ENCODE peak calls at places on chromosome 9, in six cellular contexts. One of them, this sample, is unnamed.
A peak's percentile ranks its signal among the peaks of the same experiment; 100 is the strongest.

GRCh38 chr9:96040591-96041461 is 165.3 kb downstream of the ERCC6L2 start:
- DNase-seq in hepatocyte: peak; percentile 69
- DNase-seq in mesenchymal stem cell: peak; percentile 41
- DNase-seq in astrocyte: no peak
- DNase-seq in neural progenitor cell: no peak
- DNase-seq in PC-3: peak; percentile 68
- DNase-seq in this sample: peak; percentile 68

GRCh38 chr9:76866689-76867088 is 39.2 kb downstream of the PRUNE2 start:
- DNase-seq in hepatocyte: peak; percentile 38
- DNase-seq in mesenchymal stem cell: peak; percentile 75
- DNase-seq in astrocyte: peak; percentile 94
- DNase-seq in neural progenitor cell: no peak
- DNase-seq in PC-3: peak; percentile 91
- DNase-seq in this sample: peak; percentile 96

GRCh38 chr9:136531904-136532798 is 13.7 kb downstream of the NOTCH1 start:
- DNase-seq in hepatocyte: no peak
- DNase-seq in mesenchymal stem cell: no peak
- DNase-seq in astrocyte: no peak
- DNase-seq in neural progenitor cell: no peak
- DNase-seq in PC-3: no peak
- DNase-seq in this sample: no peak

GRCh38 chr9:85212887-85213286 is 528.9 kb downstream of the AGTPBP1 start:
- DNase-seq in hepatocyte: no peak
- DNase-seq in mesenchymal stem cell: peak; percentile 81
- DNase-seq in astrocyte: peak; percentile 98
- DNase-seq in neural progenitor cell: no peak
- DNase-seq in PC-3: no peak
- DNase-seq in this sample: peak; percentile 98

GRCh38 chr9:14170973-14171596 is 142.9 kb downstream of the NFIB start:
- DNase-seq in hepatocyte: no peak
- DNase-seq in mesenchymal stem cell: peak; percentile 39
- DNase-seq in astrocyte: peak; percentile 69
- DNase-seq in neural progenitor cell: no peak
- DNase-seq in PC-3: peak; percentile 70
- DNase-seq in this sample: peak; percentile 70

GRCh38 chr9:7935666-7936065 is 136.1 kb upstream of the DMAC1 start:
- DNase-seq in hepatocyte: peak; percentile 8
- DNase-seq in mesenchymal stem cell: no peak
- DNase-seq in astrocyte: peak; percentile 32
- DNase-seq in neural progenitor cell: no peak
- DNase-seq in PC-3: no peak
- DNase-seq in this sample: peak; percentile 41

GRCh38 chr9:8384126-8384525 is 584.5 kb upstream of the DMAC1 start:
- DNase-seq in hepatocyte: no peak
- DNase-seq in mesenchymal stem cell: no peak
- DNase-seq in astrocyte: no peak
- DNase-seq in neural progenitor cell: no peak
- DNase-seq in PC-3: no peak
- DNase-seq in this sample: no peak

GRCh38 chr9:113624721-113625120 is 161.2 kb downstream of the RGS3 start:
- DNase-seq in hepatocyte: no peak
- DNase-seq in mesenchymal stem cell: peak; percentile 62
- DNase-seq in astrocyte: peak; percentile 62
- DNase-seq in neural progenitor cell: no peak
- DNase-seq in PC-3: peak; percentile 35
- DNase-seq in this sample: no peak

GRCh38 chr9:133768371-133768858 is 30.3 kb upstream of the SARDH start:
- DNase-seq in hepatocyte: no peak
- DNase-seq in mesenchymal stem cell: no peak
- DNase-seq in astrocyte: no peak
- DNase-seq in neural progenitor cell: no peak
- DNase-seq in PC-3: no peak
- DNase-seq in this sample: no peak

GRCh38 chr9:117414906-117415583 is at the start of gene ASTN2:
- DNase-seq in hepatocyte: no peak
- DNase-seq in mesenchymal stem cell: peak; percentile 4
- DNase-seq in astrocyte: no peak
- DNase-seq in neural progenitor cell: peak; percentile 68
- DNase-seq in PC-3: no peak
- DNase-seq in this sample: peak; percentile 4

GRCh38 chr9:94825620-94825958 is 99.1 kb downstream of the AOPEP start:
- DNase-seq in hepatocyte: no peak
- DNase-seq in mesenchymal stem cell: no peak
- DNase-seq in astrocyte: no peak
- DNase-seq in neural progenitor cell: no peak
- DNase-seq in PC-3: no peak
- DNase-seq in this sample: no peak

GRCh38 chr9:19940808-19941207 is 152.0 kb upstream of the SLC24A2 start:
- DNase-seq in hepatocyte: no peak
- DNase-seq in mesenchymal stem cell: peak; percentile 24
- DNase-seq in astrocyte: no peak
- DNase-seq in neural progenitor cell: no peak
- DNase-seq in PC-3: no peak
- DNase-seq in this sample: no peak

GRCh38 chr9:19948021-19948420 is 159.2 kb upstream of the SLC24A2 start:
- DNase-seq in hepatocyte: no peak
- DNase-seq in mesenchymal stem cell: no peak
- DNase-seq in astrocyte: no peak
- DNase-seq in neural progenitor cell: no peak
- DNase-seq in PC-3: no peak
- DNase-seq in this sample: no peak

GRCh38 chr9:19946446-19947109 is 157.7 kb upstream of the SLC24A2 start:
- DNase-seq in hepatocyte: peak; percentile 60
- DNase-seq in mesenchymal stem cell: peak; percentile 23
- DNase-seq in astrocyte: peak; percentile 18
- DNase-seq in neural progenitor cell: peak; percentile 56
- DNase-seq in PC-3: peak; percentile 39
- DNase-seq in this sample: peak; percentile 58
- H2AFZ ChIP-seq in hepatocyte: no peak overlapping the region
- H2AFZ ChIP-seq in mesenchymal stem cell: no peak overlapping the region
- H2AFZ ChIP-seq in astrocyte: no peak overlapping the region
- H2AFZ ChIP-seq in neural progenitor cell: no peak overlapping the region
- H2AFZ ChIP-seq in PC-3: no peak overlapping the region
- H2AFZ ChIP-seq in this sample: no peak overlapping the region

DNA sequence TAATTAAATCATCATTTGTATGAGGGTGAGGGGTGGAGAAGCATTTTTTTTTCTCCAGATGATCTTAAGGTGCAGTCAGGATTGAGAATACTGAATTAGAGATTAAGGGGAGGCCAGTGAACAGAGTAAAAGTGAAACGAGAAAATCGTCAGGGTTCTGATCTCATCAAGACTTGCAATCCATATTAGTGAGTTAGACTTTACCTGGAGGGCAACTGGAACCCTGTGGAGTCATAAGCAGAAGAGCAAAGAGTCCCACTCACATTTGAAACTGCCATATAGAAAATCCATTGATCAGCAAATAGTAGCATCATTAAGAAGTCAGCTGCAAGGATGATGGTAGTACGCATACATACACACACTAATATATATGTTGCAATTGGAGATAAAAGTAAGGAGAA is 466.2 kb upstream of the PAPPA start:
- DNase-seq in hepatocyte: no peak
- DNase-seq in mesenchymal stem cell: no peak
- DNase-seq in astrocyte: no peak
- DNase-seq in neural progenitor cell: no peak
- DNase-seq in PC-3: no peak
- DNase-seq in this sample: no peak
- H2AFZ ChIP-seq in hepatocyte: no peak overlapping the region
- H2AFZ ChIP-seq in mesenchymal stem cell: no peak overlapping the region
- H2AFZ ChIP-seq in astrocyte: no peak overlapping the region
- H2AFZ ChIP-seq in neural progenitor cell: no peak overlapping the region
- H2AFZ ChIP-seq in PC-3: no peak overlapping the region
- H2AFZ ChIP-seq in this sample: no peak overlapping the region

GRCh38 chr9:129696803-129697110 is 31.3 kb downstream of the PRRX2 start:
- DNase-seq in hepatocyte: no peak
- DNase-seq in mesenchymal stem cell: no peak
- DNase-seq in astrocyte: no peak
- DNase-seq in neural progenitor cell: no peak
- DNase-seq in PC-3: no peak
- DNase-seq in this sample: no peak

GRCh38 chr9:129697956-129698757 is 32.7 kb downstream of the PRRX2 start:
- DNase-seq in hepatocyte: no peak
- DNase-seq in mesenchymal stem cell: no peak
- DNase-seq in astrocyte: peak; percentile 12
- DNase-seq in neural progenitor cell: peak; percentile 25
- DNase-seq in PC-3: no peak
- DNase-seq in this sample: peak; percentile 29

GRCh38 chr9:129694265-129694664 is 28.8 kb downstream of the PRRX2 start:
- DNase-seq in hepatocyte: no peak
- DNase-seq in mesenchymal stem cell: no peak
- DNase-seq in astrocyte: no peak
- DNase-seq in neural progenitor cell: no peak
- DNase-seq in PC-3: no peak
- DNase-seq in this sample: no peak

GRCh38 chr9:129695870-129696269 is 30.4 kb downstream of the PRRX2 start:
- DNase-seq in hepatocyte: no peak
- DNase-seq in mesenchymal stem cell: no peak
- DNase-seq in astrocyte: no peak
- DNase-seq in neural progenitor cell: no peak
- DNase-seq in PC-3: no peak
- DNase-seq in this sample: no peak

DNA sequence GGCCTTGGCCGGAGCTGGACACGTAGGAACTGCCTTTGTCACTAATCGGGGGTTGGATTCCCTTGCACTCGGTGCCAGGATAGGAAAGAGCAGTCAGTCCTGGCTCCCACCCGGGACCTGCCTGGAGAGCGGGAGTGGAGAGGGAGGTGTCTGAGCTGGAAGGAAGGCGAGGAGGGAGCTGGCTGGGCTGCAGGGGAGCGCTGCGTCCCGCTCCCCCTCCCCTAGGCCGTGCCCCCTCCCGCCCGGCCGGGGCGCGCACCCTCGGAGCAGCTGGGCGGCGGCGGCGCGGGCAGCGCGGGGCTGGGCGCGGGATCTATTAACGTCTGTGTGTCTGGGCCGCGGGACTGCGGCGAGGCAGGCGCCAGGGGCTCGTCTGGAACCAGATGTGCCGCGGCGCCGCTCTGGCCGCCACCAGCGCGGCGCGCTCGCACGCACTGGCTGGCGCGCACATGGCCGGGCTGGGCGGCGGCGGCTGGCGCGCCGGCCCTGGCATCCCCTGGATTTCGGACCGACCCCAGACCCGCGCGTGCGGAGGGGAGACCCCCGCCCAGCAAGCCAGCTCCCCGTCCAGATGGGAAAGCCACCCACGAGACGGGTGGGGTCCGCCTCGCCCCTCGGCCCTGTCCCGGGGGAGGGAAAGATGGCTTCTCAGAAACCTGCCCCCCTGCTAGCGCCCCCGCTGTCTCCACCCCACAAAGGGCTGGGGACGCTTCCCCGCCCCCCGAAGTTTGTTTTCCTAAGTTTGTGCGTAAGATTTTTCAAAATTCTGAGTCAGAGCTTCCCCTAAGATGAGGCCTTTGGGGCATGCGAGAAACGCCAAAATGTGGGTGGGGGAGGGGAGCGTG is 31.9 kb downstream of the PRRX2 start:
- DNase-seq in hepatocyte: peak; percentile 87
- DNase-seq in mesenchymal stem cell: peak; percentile 84
- DNase-seq in astrocyte: peak; percentile 53
- DNase-seq in neural progenitor cell: peak; percentile 85
- DNase-seq in PC-3: peak; percentile 6
- DNase-seq in this sample: peak; percentile 73
- H2AFZ ChIP-seq in hepatocyte: no peak overlapping the region
- H2AFZ ChIP-seq in mesenchymal stem cell: peak overlapping the region; percentile 62
- H2AFZ ChIP-seq in astrocyte: peak overlapping the region; percentile 57
- H2AFZ ChIP-seq in neural progenitor cell: peak overlapping the region; percentile 87
- H2AFZ ChIP-seq in PC-3: peak overlapping the region; percentile 76
- H2AFZ ChIP-seq in this sample: peak overlapping the region; percentile 40

GRCh38 chr9:127769101-127769500 is 9.4 kb downstream of the SH2D3C start:
- DNase-seq in hepatocyte: no peak
- DNase-seq in mesenchymal stem cell: no peak
- DNase-seq in astrocyte: no peak
- DNase-seq in neural progenitor cell: no peak
- DNase-seq in PC-3: no peak
- DNase-seq in this sample: no peak

GRCh38 chr9:127771570-127772189 is 6.8 kb downstream of the SH2D3C start:
- DNase-seq in hepatocyte: no peak
- DNase-seq in mesenchymal stem cell: no peak
- DNase-seq in astrocyte: no peak
- DNase-seq in neural progenitor cell: no peak
- DNase-seq in PC-3: no peak
- DNase-seq in this sample: no peak

GRCh38 chr9:127772603-127773002 is 5.9 kb downstream of the SH2D3C start:
- DNase-seq in hepatocyte: no peak
- DNase-seq in mesenchymal stem cell: no peak
- DNase-seq in astrocyte: no peak
- DNase-seq in neural progenitor cell: no peak
- DNase-seq in PC-3: no peak
- DNase-seq in this sample: no peak

GRCh38 chr9:127769985-127770904 is 8.2 kb downstream of the SH2D3C start:
- DNase-seq in hepatocyte: no peak
- DNase-seq in mesenchymal stem cell: no peak
- DNase-seq in astrocyte: no peak
- DNase-seq in neural progenitor cell: peak; percentile 33
- DNase-seq in PC-3: no peak
- DNase-seq in this sample: no peak

DNA sequence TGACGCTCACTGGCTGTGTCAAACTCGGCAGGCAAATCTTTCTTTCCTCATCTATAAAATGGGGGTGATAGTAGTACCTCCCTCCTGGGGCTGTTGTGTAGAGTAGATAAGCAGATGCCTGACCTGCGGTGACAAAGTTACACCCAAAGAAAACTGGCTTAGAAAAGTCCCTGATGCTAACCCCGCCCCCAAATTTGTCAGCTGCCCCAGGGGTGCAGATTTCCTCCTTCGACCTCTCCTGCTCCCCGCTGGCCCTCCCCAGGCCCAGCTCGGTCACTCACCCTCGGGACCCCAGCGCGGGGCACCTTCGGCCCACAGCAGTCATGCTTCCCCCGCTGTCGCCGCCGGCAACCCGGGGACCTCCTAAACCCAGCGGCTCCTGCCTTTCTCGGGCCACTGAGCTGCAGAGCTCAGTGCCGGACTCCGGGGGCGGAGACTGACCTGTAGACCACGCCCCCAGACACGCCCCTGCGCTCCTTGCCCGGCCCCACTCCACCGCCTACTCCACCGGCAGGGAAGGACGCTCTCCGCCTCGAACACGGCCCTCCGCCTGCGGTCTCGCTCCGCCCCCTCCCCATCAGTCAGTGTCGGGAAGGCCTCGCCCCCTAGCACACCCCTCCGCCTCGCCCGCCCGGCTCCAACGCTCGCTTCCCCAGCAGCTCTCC is 7.4 kb downstream of the SH2D3C start:
- DNase-seq in hepatocyte: peak; percentile 99
- DNase-seq in mesenchymal stem cell: peak; percentile 98
- DNase-seq in astrocyte: peak; percentile 92
- DNase-seq in neural progenitor cell: peak; percentile 99
- DNase-seq in PC-3: peak; percentile 92
- DNase-seq in this sample: peak; percentile 96
- H2AFZ ChIP-seq in hepatocyte: no peak overlapping the region
- H2AFZ ChIP-seq in mesenchymal stem cell: no peak overlapping the region
- H2AFZ ChIP-seq in astrocyte: peak overlapping the region; percentile 69
- H2AFZ ChIP-seq in neural progenitor cell: peak overlapping the region; percentile 44
- H2AFZ ChIP-seq in PC-3: peak overlapping the region; percentile 76
- H2AFZ ChIP-seq in this sample: no peak overlapping the region